ENCODE peak calls at places on chromosome 19, in four cellular contexts. One of them, this sample, is unnamed.

GRCh38 chr19:33462112-33462726 is 59.4 kb downstream of the PEPD start:
- DNase-seq in H1: no peak
- DNase-seq in SK-N-SH: no peak
- DNase-seq in GM12878: no peak
- DNase-seq in this sample: no peak

GRCh38 chr19:46860846-46861690 is at the start of gene ARHGAP35:
- DNase-seq in GM12878: no peak
- DNase-seq in H1: peak
- DNase-seq in SK-N-SH: peak
- DNase-seq in this sample: peak

GRCh38 chr19:18921593-18921992 is 2.1 kb downstream of the DDX49 start:
- DNase-seq in GM12878: no peak
- DNase-seq in SK-N-SH: no peak
- DNase-seq in H1: no peak
- DNase-seq in this sample: no peak

GRCh38 chr19:35636651-35637050 is 4.9 kb upstream of the ETV2 start:
- DNase-seq in SK-N-SH: no peak
- DNase-seq in H1: no peak
- DNase-seq in GM12878: no peak
- DNase-seq in this sample: no peak

GRCh38 chr19:33447336-33448158 is 74.0 kb downstream of the CEBPG start:
- DNase-seq in H1: no peak
- DNase-seq in SK-N-SH: no peak
- DNase-seq in GM12878: no peak
- DNase-seq in this sample: no peak

GRCh38 chr19:41031926-41032325 is 40.8 kb downstream of the CYP2B6 start:
- DNase-seq in GM12878: no peak
- DNase-seq in H1: no peak
- DNase-seq in SK-N-SH: no peak
- DNase-seq in this sample: no peak

GRCh38 chr19:44753932-44754742 is 5.6 kb downstream of the BCL3 start:
- DNase-seq in H1: peak
- DNase-seq in GM12878: no peak
- DNase-seq in SK-N-SH: peak
- DNase-seq in this sample: peak

GRCh38 chr19:58551577-58552471 is 3.1 kb downstream of the CHMP2A start:
- DNase-seq in GM12878: no peak
- DNase-seq in H1: no peak
- DNase-seq in SK-N-SH: no peak
- DNase-seq in this sample: no peak

GRCh38 chr19:29843180-29844051 is 31.6 kb downstream of the CCNE1 start:
- DNase-seq in H1: peak
- DNase-seq in SK-N-SH: no peak
- DNase-seq in GM12878: no peak
- DNase-seq in this sample: peak

GRCh38 chr19:46299004-46299509 is 2.2 kb downstream of the HIF3A start:
- DNase-seq in H1: no peak
- DNase-seq in SK-N-SH: peak
- DNase-seq in GM12878: no peak
- DNase-seq in this sample: no peak

GRCh38 chr19:23799321-23799720 is 40.6 kb upstream of the ZNF681 start:
- DNase-seq in H1: peak
- DNase-seq in GM12878: peak
- DNase-seq in SK-N-SH: no peak
- DNase-seq in this sample: no peak

GRCh38 chr19:30873691-30874090 is 475.5 kb downstream of the TSHZ3 start:
- DNase-seq in SK-N-SH: no peak
- DNase-seq in GM12878: no peak
- DNase-seq in H1: no peak
- DNase-seq in this sample: no peak

GRCh38 chr19:52498571-52498970 is 28.9 kb upstream of the ZNF808 start:
- DNase-seq in SK-N-SH: no peak
- DNase-seq in H1: no peak
- DNase-seq in GM12878: no peak
- DNase-seq in this sample: no peak

GRCh38 chr19:11200015-11200574 is 2.8 kb upstream of the KANK2 start:
- DNase-seq in SK-N-SH: no peak
- DNase-seq in H1: no peak
- DNase-seq in GM12878: no peak
- DNase-seq in this sample: no peak

GRCh38 chr19:11198175-11198534 is 810 bp upstream of the KANK2 start:
- DNase-seq in GM12878: no peak
- DNase-seq in SK-N-SH: no peak
- DNase-seq in H1: no peak
- DNase-seq in this sample: no peak

GRCh38 chr19:11200931-11201330 is 3.6 kb upstream of the KANK2 start:
- DNase-seq in H1: no peak
- DNase-seq in SK-N-SH: no peak
- DNase-seq in GM12878: no peak
- DNase-seq in this sample: no peak

GRCh38 chr19:11198769-11199469 is 1.6 kb upstream of the KANK2 start:
- DNase-seq in GM12878: no peak
- DNase-seq in H1: no peak
- DNase-seq in SK-N-SH: no peak
- DNase-seq in this sample: no peak

DNA sequence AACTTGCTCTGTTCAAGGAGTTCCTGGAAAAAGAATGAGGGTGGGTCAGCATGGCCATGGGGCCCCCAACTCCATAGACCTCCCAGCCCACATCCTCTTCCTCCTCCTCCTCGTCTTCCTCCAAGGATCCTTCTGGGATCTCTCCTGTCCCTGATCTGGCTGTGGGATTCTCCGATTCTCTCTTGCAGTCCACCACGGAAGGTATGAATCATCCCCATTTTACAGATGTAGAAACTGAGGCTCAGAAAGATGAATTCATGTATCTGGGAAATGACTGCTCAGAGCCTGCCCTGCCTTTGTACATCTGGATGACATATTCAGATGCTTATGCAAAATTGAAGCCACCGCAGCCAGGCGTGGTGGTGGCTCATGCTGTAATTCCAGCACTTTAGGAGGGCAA is 2.2 kb upstream of the KANK2 start:
- DNase-seq in GM12878: no peak
- DNase-seq in H1: no peak
- DNase-seq in SK-N-SH: no peak
- DNase-seq in this sample: no peak
- TF ChIP-seq RFX5 in GM12878: no peak
- TF ChIP-seq RFX5 in H1: no peak
- TF ChIP-seq RFX5 in SK-N-SH: no peak
- TF ChIP-seq RFX5 in this sample: no peak

GRCh38 chr19:38671654-38672053 is 24.2 kb downstream of the ACTN4 start:
- DNase-seq in SK-N-SH: no peak
- DNase-seq in GM12878: no peak
- DNase-seq in H1: no peak
- DNase-seq in this sample: no peak
- H3K4me2 ChIP-seq in SK-N-SH: no peak
- H3K4me2 ChIP-seq in GM12878: no peak
- H3K4me2 ChIP-seq in H1: no peak
- H3K4me2 ChIP-seq in this sample: no peak

GRCh38 chr19:2552859-2553258 is 76.9 kb downstream of the GADD45B start:
- DNase-seq in SK-N-SH: no peak
- DNase-seq in GM12878: peak
- DNase-seq in H1: no peak
- DNase-seq in this sample: no peak
- H3K4me3 ChIP-seq in SK-N-SH: peak
- H3K4me3 ChIP-seq in GM12878: peak
- H3K4me3 ChIP-seq in H1: no peak
- H3K4me3 ChIP-seq in this sample: peak

GRCh38 chr19:49638360-49638759 is 1.6 kb downstream of the RRAS start:
- DNase-seq in H1: no peak
- DNase-seq in SK-N-SH: no peak
- DNase-seq in GM12878: no peak
- DNase-seq in this sample: no peak
- TF ChIP-seq RFX5 in H1: no peak
- TF ChIP-seq RFX5 in SK-N-SH: no peak
- TF ChIP-seq RFX5 in GM12878: no peak
- TF ChIP-seq RFX5 in this sample: no peak

DNA sequence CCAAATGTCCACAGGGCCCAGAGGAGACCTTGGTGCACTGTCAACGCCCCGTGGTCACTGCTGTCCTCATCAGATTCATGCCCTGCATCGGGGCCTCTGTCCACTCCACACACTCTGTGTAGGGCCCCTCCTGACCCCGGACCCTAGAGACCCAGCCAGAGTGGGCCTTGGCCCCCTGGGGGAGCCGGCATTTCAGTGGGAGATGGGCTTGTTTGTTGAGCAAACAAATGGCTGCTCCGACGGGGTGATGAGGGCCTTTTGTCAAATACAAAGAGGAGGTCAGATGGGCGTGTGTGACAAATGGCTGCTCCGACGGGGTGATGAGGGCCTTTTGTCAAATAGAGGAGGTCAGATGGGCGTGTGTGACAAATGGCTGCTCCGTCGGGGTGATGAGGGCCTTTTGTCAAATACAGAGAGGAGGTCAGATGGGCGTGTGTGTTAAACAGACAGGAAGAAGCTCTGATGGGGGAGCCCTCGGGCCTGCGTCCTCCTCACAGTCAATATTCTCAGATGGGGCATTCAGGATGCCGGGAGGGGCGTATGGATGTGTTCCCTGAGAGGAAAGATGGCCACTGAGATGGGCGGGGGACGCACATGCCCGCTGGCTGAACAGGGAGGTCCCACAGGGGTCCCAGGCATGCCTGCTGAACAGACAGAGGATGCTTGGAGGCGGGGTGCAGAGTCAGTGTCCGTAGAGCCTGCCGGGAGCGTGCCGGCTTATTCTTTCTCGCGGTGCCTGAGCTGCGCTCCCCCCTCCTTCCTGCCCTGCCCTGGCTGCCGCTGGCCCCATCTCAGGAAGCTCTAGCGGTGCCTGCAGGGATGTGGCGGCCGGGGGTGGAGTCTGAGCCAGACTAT is 36.3 kb downstream of the SMIM24 start:
- DNase-seq in SK-N-SH: peak
- DNase-seq in GM12878: no peak
- DNase-seq in H1: peak
- DNase-seq in this sample: no peak
- H3K4me2 ChIP-seq in SK-N-SH: no peak
- H3K4me2 ChIP-seq in GM12878: no peak
- H3K4me2 ChIP-seq in H1: peak
- H3K4me2 ChIP-seq in this sample: no peak

GRCh38 chr19:17467471-17468301 is 2.6 kb upstream of the SLC27A1 start:
- DNase-seq in SK-N-SH: no peak
- DNase-seq in GM12878: no peak
- DNase-seq in H1: no peak
- DNase-seq in this sample: no peak
- H3K4me3 ChIP-seq in SK-N-SH: no peak
- H3K4me3 ChIP-seq in GM12878: no peak
- H3K4me3 ChIP-seq in H1: no peak
- H3K4me3 ChIP-seq in this sample: no peak